ENCODE peak calls at places on chromosomes 12 and 14, in four cellular contexts. N, U, H and V are unnamed samples.

GRCh38 chr14:32217301-32217700 is 14.2 kb upstream of the RNU6-8 start:
- DNase-seq in U (no peak), N (no peak), H (no peak), V (no peak)

GRCh38 chr14:74459289-74459946 is 33.4 kb upstream of the SYNDIG1L start:
- DNase-seq in N (peak; percentile 24), U (peak; percentile 44), H (no peak), V (no peak)

GRCh38 chr14:36784541-36784940 is 122.9 kb downstream of the PAX9 start:
- DNase-seq in N (no peak), U (no peak), H (no peak), V (no peak)

GRCh38 chr14:93716002-93716401 is 72.3 kb downstream of the PRIMA1 start:
- DNase-seq in N (no peak), H (no peak), U (no peak), V (no peak)

GRCh38 chr12:28021704-28022103 is 49.2 kb upstream of the PTHLH start:
- DNase-seq in U (no peak), H (no peak), N (peak; percentile 58), V (peak; percentile 86)

GRCh38 chr12:132924356-132924755 is 31.8 kb downstream of the ZNF605 start:
- DNase-seq in N (no peak), H (no peak), U (no peak), V (no peak)

GRCh38 chr12:100101000-100101399 is 41.7 kb downstream of the BLTP3B start:
- DNase-seq in U (no peak), N (no peak), H (no peak), V (no peak)

GRCh38 chr14:31510222-31510621 is 22.4 kb upstream of the GPR33 start:
- DNase-seq in U (peak; percentile 17), N (peak; percentile 48), H (peak; percentile 27), V (peak; percentile 2)

GRCh38 chr12:130342842-130343241 is 5.2 kb downstream of the PIWIL1 start:
- DNase-seq in N (no peak), H (no peak), U (no peak), V (no peak)

GRCh38 chr14:96158735-96159134 is 45.9 kb upstream of the BDKRB2 start:
- DNase-seq in U (no peak), N (no peak), H (no peak), V (no peak)

GRCh38 chr12:51531284-51531981 is 59.6 kb upstream of the SCN8A start:
- DNase-seq in U (no peak), H (no peak), N (no peak), V (no peak)

GRCh38 chr14:91159906-91160305 is 46.0 kb downstream of the DGLUCY start:
- DNase-seq in N (no peak), U (no peak), H (no peak), V (no peak)

GRCh38 chr14:55389330-55389729 is 22.3 kb downstream of the ATG14 start:
- DNase-seq in H (no peak), U (no peak), N (no peak), V (no peak)

GRCh38 chr12:6241495-6241894 is 41.3 kb downstream of the CD9 start:
- DNase-seq in N (no peak), U (peak; percentile 14), H (no peak), V (no peak)

GRCh38 chr12:68559246-68559645 is 51.5 kb upstream of the RAP1B start:
- DNase-seq in N (no peak), U (no peak), H (no peak), V (no peak)

GRCh38 chr12:55847603-55848329 is 5.0 kb upstream of the MMP19 start:
- DNase-seq in H (no peak), U (peak; percentile 76), N (peak; percentile 26), V (no peak)

GRCh38 chr14:75295061-75295461 is 16.4 kb downstream of the FOS start:
- DNase-seq in N (no peak), U (peak; percentile 64), H (no peak), V (no peak)

GRCh38 chr14:24279301-24280186 is 8.1 kb upstream of the RABGGTA start:
- DNase-seq in H (no peak), U (no peak), N (no peak), V (no peak)

GRCh38 chr14:100445436-100446088 is 122.4 kb downstream of the SLC25A47 start:
- DNase-seq in N (no peak), H (no peak), U (no peak), V (no peak)

GRCh38 chr12:131057722-131058515 is 104.2 kb downstream of the ADGRD1 start:
- DNase-seq in N (no peak), H (no peak), U (no peak), V (no peak)

GRCh38 chr12:100075598-100075997 is 67.1 kb downstream of the BLTP3B start:
- DNase-seq in H (no peak), N (no peak), U (no peak), V (no peak)

GRCh38 chr12:64522316-64522715 is 70.4 kb downstream of the TBK1 start:
- DNase-seq in U (no peak), N (no peak), H (no peak), V (no peak)

GRCh38 chr14:63770187-63770807 is 42.4 kb upstream of the SGPP1 start:
- DNase-seq in N (peak; percentile 57), H (peak; percentile 36), U (no peak), V (no peak)

GRCh38 chr14:83779266-83779665 is 1750.7 kb upstream of the FLRT2 start:
- DNase-seq in N (no peak), U (no peak), H (no peak), V (no peak)

GRCh38 chr12:25151476-25151875 is 43.5 kb downstream of the DNAI7 start:
- DNase-seq in N (no peak), H (no peak), U (no peak), V (peak; percentile 75)

GRCh38 chr14:94132285-94132887 is 3.0 kb upstream of the IFI27L2 start:
- DNase-seq in H (peak; percentile 66), N (peak; percentile 72), U (no peak), V (no peak)

GRCh38 chr14:33525626-33526025 is 425.2 kb downstream of the EGLN3 start:
- DNase-seq in H (no peak), U (no peak), N (no peak), V (no peak)

GRCh38 chr12:56188786-56189335 is 422 bp downstream of the SMARCC2 start:
- DNase-seq in H (no peak), U (peak; percentile 61), N (no peak), V (no peak)

GRCh38 chr12:88952543-88952942 is 372.3 kb upstream of the KITLG start:
- DNase-seq in U (no peak), N (peak; percentile 15), H (peak; percentile 65), V (no peak)

GRCh38 chr12:89384050-89384749 is 31.9 kb upstream of the DUSP6 start:
- DNase-seq in H (no peak), U (no peak), N (peak; percentile 66), V (no peak)

GRCh38 chr12:13347241-13348043 is 150.9 kb downstream of the EMP1 start:
- DNase-seq in H (peak; percentile 27), N (no peak), U (no peak), V (no peak)

GRCh38 chr14:61439779-61440418 is 118.5 kb downstream of the PRKCH start:
- DNase-seq in H (no peak), U (no peak), N (no peak), V (no peak)

GRCh38 chr14:83347874-83348273 is 1814.2 kb upstream of the SEL1L start:
- DNase-seq in N (no peak), U (no peak), H (no peak), V (no peak)

GRCh38 chr14:92607702-92608429 is 94.3 kb downstream of the RIN3 start:
- DNase-seq in H (no peak), U (no peak), N (no peak), V (no peak)
- TF ChIP-seq TCF7L2 in H (no peak), U (no peak), N (no peak), V (no peak)

GRCh38 chr12:120228291-120229070 is 27.6 kb upstream of the RPLP0 start:
- DNase-seq in H (no peak), N (peak; percentile 91), U (peak; percentile 86), V (no peak)
- TF ChIP-seq POLR2AphosphoS5 in H (peak; percentile 4), N (peak; percentile 69), U (no peak), V (peak; percentile 25)

GRCh38 chr12:42237853-42238239 is 202 bp downstream of the YAF2 start:
- DNase-seq in H (no peak), U (no peak), N (no peak), V (no peak)

GRCh38 chr12:42235426-42235825 is 2.6 kb downstream of the YAF2 start:
- DNase-seq in U (no peak), H (no peak), N (no peak), V (no peak)

GRCh38 chr12:42237052-42237852 is 796 bp downstream of the YAF2 start:
- DNase-seq in H (peak; percentile 41), N (peak; percentile 67), U (peak; percentile 77), V (peak; percentile 30)

GRCh38 chr12:42234970-42235369 is 3.1 kb downstream of the YAF2 start:
- DNase-seq in N (peak; percentile 65), H (no peak), U (no peak), V (no peak)

DNA sequence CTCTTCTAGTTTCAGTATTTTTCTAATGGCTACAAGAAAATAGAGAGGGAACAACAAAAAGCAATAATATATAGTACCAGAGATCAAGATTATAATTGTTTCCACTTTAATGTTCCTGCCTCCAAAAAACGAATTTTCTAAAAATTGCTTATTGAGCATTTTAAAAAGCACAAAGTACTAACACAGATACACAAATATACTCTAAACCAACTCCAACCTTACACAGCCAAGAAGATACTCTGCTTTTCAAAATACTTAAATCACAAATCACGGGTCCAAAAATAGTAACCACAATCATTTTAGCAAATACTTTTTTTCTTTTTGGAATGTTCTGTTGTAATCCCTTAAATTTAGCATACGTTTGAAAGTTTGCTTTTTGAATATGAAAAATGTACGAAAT is 2.0 kb downstream of the YAF2 start:
- DNase-seq in U (no peak), H (no peak), N (no peak), V (no peak)
- H3K4me3 ChIP-seq in U (no peak overlapping the region), H (no peak overlapping the region), N (no peak overlapping the region), V (no peak overlapping the region)

GRCh38 chr12:121033625-121034349 is 5.3 kb downstream of the OASL start:
- DNase-seq in H (peak; percentile 39), N (no peak), U (no peak), V (no peak)

GRCh38 chr12:121030576-121031212 is 8.4 kb downstream of the OASL start:
- DNase-seq in N (no peak), U (no peak), H (no peak), V (no peak)

GRCh38 chr12:121038861-121039654 is at the start of gene OASL:
- DNase-seq in H (no peak), U (no peak), N (no peak), V (no peak)

GRCh38 chr12:121036810-121037326 is 2.2 kb downstream of the OASL start:
- DNase-seq in H (no peak), N (no peak), U (no peak), V (no peak)

DNA sequence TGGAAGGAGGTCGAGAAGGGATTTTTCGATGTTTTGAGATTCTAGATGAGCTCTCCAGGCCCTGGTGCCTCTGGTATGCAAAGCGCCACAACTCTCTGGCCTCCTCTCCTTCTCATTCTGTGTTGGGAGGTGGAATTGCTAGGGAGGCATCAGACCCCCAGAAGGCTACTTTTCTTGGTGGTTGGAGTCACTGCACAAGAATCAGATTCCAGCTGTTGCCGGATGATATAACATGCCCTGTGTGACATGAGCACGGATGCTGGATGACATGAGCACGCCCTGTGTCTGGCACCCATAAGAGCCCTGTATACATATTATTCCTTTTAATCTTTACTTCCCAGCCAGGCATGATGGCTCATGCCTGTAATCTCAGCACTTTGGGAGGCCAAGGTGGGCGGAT is 4.1 kb downstream of the OASL start:
- DNase-seq in H (no peak), U (no peak), N (no peak), V (no peak)
- TF ChIP-seq TCF7L2 in H (no peak), U (no peak), N (no peak), V (no peak)

GRCh38 chr12:124518051-124518932 is 49.1 kb downstream of the NCOR2 start:
- DNase-seq in U (no peak), N (peak; percentile 93), H (peak; percentile 56), V (peak; percentile 71)
- TF ChIP-seq POLR2AphosphoS5 in U (no peak), N (peak; percentile 57), H (no peak), V (peak; percentile 49)